ENCODE peak calls at places on chromosome 19, in four cellular contexts. X is H1, E is HepG2, A is GM12878. P is an unnamed sample.

GRCh38 chr19:15432629-15433518 is 14.1 kb upstream of the AKAP8L start:
- DNase-seq in X (no peak), E (peak), A (peak), P (peak)

GRCh38 chr19:29887498-29887897 is 54.5 kb upstream of the URI1 start:
- DNase-seq in X (no peak), E (no peak), A (no peak), P (no peak)

GRCh38 chr19:1153891-1154730 is 20.0 kb downstream of the SBNO2 start:
- DNase-seq in E (no peak), A (no peak), X (no peak), P (no peak)

GRCh38 chr19:8526345-8527062 is 12.5 kb upstream of the ZNF414 start:
- DNase-seq in A (no peak), E (peak), X (peak), P (peak)

GRCh38 chr19:56146904-56147303 is 5.8 kb downstream of the ZNF444 start:
- DNase-seq in A (no peak), X (no peak), E (no peak), P (no peak)

GRCh38 chr19:4088975-4089374 is 22.3 kb upstream of the ZBTB7A start:
- DNase-seq in X (no peak), E (no peak), A (no peak), P (no peak)

GRCh38 chr19:28299649-28300048 is 913.3 kb downstream of the UQCRFS1 start:
- DNase-seq in A (no peak), X (no peak), E (no peak), P (no peak)

GRCh38 chr19:51065221-51065960 is 499 bp upstream of the KLK13 start:
- DNase-seq in X (no peak), E (no peak), A (no peak), P (no peak)

GRCh38 chr19:7681336-7682174 is 922 bp downstream of the TRAPPC5 start:
- DNase-seq in E (peak), A (no peak), X (peak), P (peak)

GRCh38 chr19:7196721-7197168 is 97.5 kb downstream of the INSR start:
- DNase-seq in E (no peak), A (no peak), X (no peak), P (no peak)

GRCh38 chr19:15227261-15227660 is 5.0 kb downstream of the EPHX3 start:
- DNase-seq in A (no peak), E (no peak), X (no peak), P (no peak)

GRCh38 chr19:50252111-50252886 is 48.9 kb downstream of the MYH14 start:
- DNase-seq in A (no peak), X (no peak), E (no peak), P (no peak)

GRCh38 chr19:7545295-7545694 is 9.8 kb downstream of the PNPLA6 start:
- DNase-seq in E (no peak), A (no peak), X (no peak), P (no peak)

GRCh38 chr19:10517760-10518443 is 655 bp upstream of the S1PR5 start:
- DNase-seq in X (no peak), A (no peak), E (no peak), P (no peak)

GRCh38 chr19:7348587-7349230 is at the start of gene ARHGEF18:
- DNase-seq in E (no peak), A (peak), X (no peak), P (no peak)

GRCh38 chr19:4557971-4558941 is 1.2 kb downstream of the SEMA6B start:
- DNase-seq in E (no peak), A (no peak), X (no peak), P (peak)

GRCh38 chr19:23437901-23438300 is 42.6 kb upstream of the ZNF91 start:
- DNase-seq in E (no peak), X (no peak), A (no peak), P (no peak)

GRCh38 chr19:3296034-3296433 is 70.3 kb upstream of the NFIC start:
- DNase-seq in X (no peak), A (no peak), E (no peak), P (no peak)

DNA sequence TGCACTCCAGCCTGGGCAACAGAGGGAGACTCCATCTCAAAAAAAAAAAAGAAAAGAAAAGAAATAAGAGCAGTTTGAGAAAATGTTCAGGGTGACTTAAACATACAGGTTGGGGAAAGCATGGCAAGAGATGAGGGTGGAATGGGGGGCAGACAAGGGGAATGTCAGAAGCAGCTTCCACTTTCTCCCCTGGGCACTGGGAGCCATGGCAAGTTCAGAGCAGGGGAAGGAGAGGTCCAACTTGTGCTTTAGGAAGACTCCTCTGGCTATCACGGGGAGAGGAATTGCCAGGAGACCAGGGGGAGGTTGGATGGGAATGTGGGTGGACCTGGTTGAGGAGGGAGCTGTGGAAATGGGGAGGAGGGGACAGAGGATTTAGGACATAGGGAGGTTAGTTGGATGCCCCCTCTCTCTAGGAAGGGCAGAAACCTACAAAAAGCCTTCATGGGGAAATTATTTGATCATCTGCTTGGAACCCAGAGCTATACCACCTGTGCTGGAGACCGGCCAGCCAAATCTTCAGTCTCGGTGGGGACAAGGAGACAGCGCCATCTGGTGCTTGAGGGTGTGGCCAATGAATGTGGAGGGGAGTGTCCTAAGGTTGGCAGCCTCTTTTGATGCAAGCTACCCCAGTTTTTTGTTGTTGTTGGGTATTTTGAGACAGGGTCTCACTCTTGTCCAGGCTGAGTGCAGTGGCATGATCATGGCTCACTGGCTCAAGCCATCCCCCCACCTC is 7.3 kb upstream of the STRN4 start:
- DNase-seq in E (peak), X (no peak), A (no peak), P (no peak)
- TF ChIP-seq ZNF274 in E (no peak), X (no peak), A (no peak), P (no peak)

DNA sequence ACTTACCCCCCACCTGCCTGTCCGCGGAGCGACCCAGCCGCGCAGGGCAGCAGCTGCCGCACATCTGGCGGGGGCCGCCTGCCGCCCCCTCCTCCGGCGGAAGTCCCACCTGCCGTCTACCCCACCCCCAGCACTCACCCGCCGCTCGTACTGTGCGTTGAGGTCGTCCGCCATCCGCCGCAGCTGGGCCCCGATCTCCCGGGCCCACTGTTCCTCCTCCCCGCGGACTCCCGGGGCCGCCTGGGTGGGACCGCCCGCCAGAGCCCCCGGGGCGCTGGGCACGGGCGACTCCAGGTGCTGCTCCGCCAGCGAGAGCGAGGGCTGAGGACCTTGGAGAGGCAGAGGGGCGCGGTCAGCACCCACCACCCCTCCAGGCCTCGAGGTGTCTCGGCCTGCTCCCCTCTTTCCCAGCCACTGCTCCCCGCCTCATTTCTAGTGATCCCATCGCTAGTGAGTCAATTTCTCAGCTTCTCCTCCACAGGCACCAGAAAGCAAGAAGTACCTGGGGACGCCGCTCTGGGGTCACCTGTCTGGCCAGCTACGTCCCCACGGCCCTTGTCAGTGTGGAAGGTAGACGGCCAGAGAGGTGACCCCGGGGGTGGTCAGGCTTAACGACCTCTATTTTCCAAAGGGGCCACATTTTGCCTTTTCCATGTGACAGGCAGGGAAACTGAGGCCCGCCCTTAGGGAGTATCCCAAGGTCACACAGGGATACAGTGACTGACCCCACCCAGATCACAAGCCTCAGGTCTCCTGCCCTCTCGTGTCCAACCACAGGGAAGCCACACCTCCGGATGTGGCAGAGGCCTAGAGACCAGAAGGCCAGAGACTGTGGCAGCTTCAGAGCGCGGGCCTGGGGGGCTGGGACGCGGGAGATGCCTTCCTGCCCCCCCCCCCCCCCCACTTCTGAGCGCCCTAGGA is 4.3 kb downstream of the BBC3 start:
- DNase-seq in E (peak), A (peak), X (no peak), P (no peak)
- TF ChIP-seq SUZ12 in E (no peak), A (no peak), X (no peak), P (no peak)

GRCh38 chr19:32363632-32364031 is 18.2 kb downstream of the ZNF507 start:
- DNase-seq in E (no peak), A (no peak), X (no peak), P (no peak)
- H3K4me3 ChIP-seq in E (no peak), A (no peak), X (no peak), P (no peak)

GRCh38 chr19:35030257-35031071 is at the start of gene SCN1B:
- DNase-seq in E (peak), X (no peak), A (no peak), P (no peak)
- TF ChIP-seq ZNF274 in E (no peak), X (no peak), A (no peak), P (no peak)